ENCODE peak calls at places on chromosomes 12 and 14, in six cellular contexts. W is effector CD4-positive, alpha-beta T cell; I is amniotic stem cell; T is iPS-NIHi11; Z is NCI-H1930; Y is CD8-positive, alpha-beta T cell. G is an unnamed sample.

GRCh38 chr12:76142305-76142704 is 57.8 kb upstream of the NAP1L1 start:
- DNase-seq in I (no peak), Z (no peak), Y (no peak), W (no peak), T (no peak), G (no peak)

GRCh38 chr14:92524603-92525185 is 11.1 kb downstream of the RIN3 start:
- DNase-seq in I (no peak), Z (no peak), Y (no peak), W (no peak), T (no peak), G (no peak)

GRCh38 chr14:37697489-37698121 is 102.2 kb downstream of the TTC6 start:
- DNase-seq in I (no peak), T (no peak), W (no peak), Z (no peak), Y (no peak), G (no peak)

GRCh38 chr14:93743270-93744060 is 44.8 kb downstream of the PRIMA1 start:
- DNase-seq in Y (no peak), I (no peak), Z (no peak), T (no peak), W (no peak), G (no peak)

GRCh38 chr14:68279777-68280233 is 460.2 kb downstream of the RAD51B start:
- DNase-seq in T (no peak), Y (no peak), I (no peak), W (no peak), Z (no peak), G (no peak)

GRCh38 chr12:123897221-123897620 is 75.4 kb downstream of the CCDC92 start:
- DNase-seq in I (peak), W (no peak), Z (no peak), Y (no peak), T (no peak), G (no peak)

GRCh38 chr12:47080725-47081502 is 1.2 kb upstream of the AMIGO2 start:
- DNase-seq in W (peak), Y (peak), Z (peak), T (peak), I (no peak), G (peak)

GRCh38 chr12:120229583-120230325 is 28.8 kb upstream of the RPLP0 start:
- DNase-seq in Y (no peak), T (no peak), Z (no peak), W (no peak), I (peak), G (no peak)

GRCh38 chr12:124492879-124493808 is 74.3 kb downstream of the NCOR2 start:
- DNase-seq in W (no peak), Z (no peak), Y (no peak), I (no peak), T (no peak), G (no peak)

GRCh38 chr12:72075891-72076557 is 137.4 kb downstream of the TPH2 start:
- DNase-seq in W (no peak), I (no peak), Z (no peak), T (no peak), Y (no peak), G (no peak)

GRCh38 chr12:94760786-94761185 is 110.4 kb upstream of the TMCC3 start:
- DNase-seq in W (no peak), Z (no peak), Y (no peak), I (no peak), T (no peak), G (no peak)

GRCh38 chr14:51609251-51609986 is 42.3 kb upstream of the FRMD6 start:
- DNase-seq in I (no peak), W (no peak), Y (no peak), T (no peak), Z (no peak), G (no peak)

GRCh38 chr12:89706551-89707348 is 1.9 kb downstream of the ATP2B1 start:
- DNase-seq in Z (no peak), T (peak), I (no peak), W (no peak), Y (no peak), G (peak)

GRCh38 chr12:124625867-124626675 is 58.7 kb upstream of the NCOR2 start:
- DNase-seq in Y (no peak), W (no peak), T (peak), I (peak), Z (no peak), G (no peak)

GRCh38 chr12:93050026-93050747 is 121.1 kb upstream of the EEA1 start:
- DNase-seq in W (no peak), Z (no peak), I (peak), T (no peak), Y (no peak), G (no peak)

GRCh38 chr12:22935090-22935489 is 310.1 kb downstream of the ETNK1 start:
- DNase-seq in Z (no peak), W (no peak), I (no peak), Y (no peak), T (peak), G (no peak)